ENCODE peak calls at places on chromosomes 7 and 10, in eight cellular contexts. U is GM23248; O is fibroblast of lung; Z is CD8-positive, alpha-beta T cell; P is AG04450; H is WERI-Rb-1; K is brain microvascular endothelial cell; M is PC-3. N is an unnamed sample.

GRCh38 chr10:11797847-11798633 is 25.1 kb upstream of the PROSER2 start:
- DNase-seq in P (no peak), K (no peak), M (no peak), Z (no peak), U (no peak), H (no peak), O (no peak), N (no peak)

GRCh38 chr10:50510517-50511473 is 113.0 kb downstream of the SGMS1 start:
- DNase-seq in Z (no peak), H (no peak), M (no peak), O (no peak), K (no peak), P (no peak), U (no peak), N (no peak)

GRCh38 chr10:69662901-69663300 is 32.9 kb downstream of the FAM241B start:
- DNase-seq in O (no peak), Z (no peak), P (no peak), K (no peak), M (no peak), H (no peak), U (no peak), N (no peak)

GRCh38 chr10:6014241-6014761 is 37.0 kb upstream of the IL15RA start:
- DNase-seq in P (no peak), Z (peak), U (peak), K (peak), O (peak), H (peak), M (peak), N (peak)

GRCh38 chr7:127598318-127598717 is 4.8 kb downstream of the FSCN3 start:
- DNase-seq in H (peak), O (no peak), K (no peak), U (peak), M (peak), P (no peak), Z (no peak), N (no peak)

GRCh38 chr10:3071405-3072198 is 4.3 kb downstream of the PFKP start:
- DNase-seq in Z (no peak), H (no peak), U (peak), K (peak), O (peak), M (peak), P (no peak), N (no peak)

GRCh38 chr7:100745184-100745583 is 11.8 kb downstream of the ZAN start:
- DNase-seq in P (no peak), K (peak), O (peak), U (peak), H (no peak), Z (peak), M (no peak), N (no peak)

GRCh38 chr7:98760201-98760651 is 109.6 kb downstream of the TMEM130 start:
- DNase-seq in H (no peak), U (peak), P (no peak), K (no peak), O (peak), M (no peak), Z (no peak), N (no peak)

GRCh38 chr10:105017116-105017515 is 376.0 kb downstream of the SORCS3 start:
- DNase-seq in O (peak), H (no peak), Z (no peak), U (peak), M (no peak), P (no peak), K (no peak), N (no peak)

GRCh38 chr7:97555845-97556431 is 175.9 kb upstream of the TAC1 start:
- DNase-seq in H (no peak), O (no peak), Z (no peak), K (no peak), P (no peak), U (no peak), M (peak), N (no peak)

GRCh38 chr7:33805630-33806233 is 99.6 kb upstream of the BMPER start:
- DNase-seq in M (peak), Z (no peak), O (peak), H (no peak), P (no peak), K (peak), U (peak), N (no peak)

GRCh38 chr10:124266468-124267230 is 152.1 kb downstream of the OAT start:
- DNase-seq in P (no peak), H (no peak), U (peak), O (peak), K (no peak), Z (no peak), M (peak), N (no peak)

GRCh38 chr7:84040365-84040764 is 154.2 kb downstream of the SEMA3A start:
- DNase-seq in K (no peak), O (no peak), M (no peak), P (no peak), Z (no peak), H (peak), U (no peak), N (no peak)

GRCh38 chr10:124359336-124359832 is 59.3 kb downstream of the OAT start:
- DNase-seq in P (no peak), O (peak), Z (no peak), M (peak), H (no peak), K (peak), U (no peak), N (no peak)

GRCh38 chr10:52771534-52772455 is 789 bp downstream of the MBL2 start:
- DNase-seq in O (peak), Z (no peak), P (no peak), U (peak), K (no peak), M (peak), H (no peak), N (no peak)

GRCh38 chr10:95260397-95260881 is 30.4 kb downstream of the PDLIM1 start:
- DNase-seq in K (peak), H (no peak), M (peak), P (no peak), O (peak), U (peak), Z (no peak), N (peak)

GRCh38 chr10:75048669-75049098 is 62.8 kb upstream of the SAMD8 start:
- DNase-seq in P (no peak), H (no peak), M (no peak), K (no peak), U (peak), O (no peak), Z (no peak), N (no peak)

GRCh38 chr10:43859016-43859525 is 210.4 kb upstream of the ZNF32 start:
- DNase-seq in K (no peak), H (no peak), O (no peak), M (no peak), Z (no peak), P (no peak), U (no peak), N (no peak)

DNA sequence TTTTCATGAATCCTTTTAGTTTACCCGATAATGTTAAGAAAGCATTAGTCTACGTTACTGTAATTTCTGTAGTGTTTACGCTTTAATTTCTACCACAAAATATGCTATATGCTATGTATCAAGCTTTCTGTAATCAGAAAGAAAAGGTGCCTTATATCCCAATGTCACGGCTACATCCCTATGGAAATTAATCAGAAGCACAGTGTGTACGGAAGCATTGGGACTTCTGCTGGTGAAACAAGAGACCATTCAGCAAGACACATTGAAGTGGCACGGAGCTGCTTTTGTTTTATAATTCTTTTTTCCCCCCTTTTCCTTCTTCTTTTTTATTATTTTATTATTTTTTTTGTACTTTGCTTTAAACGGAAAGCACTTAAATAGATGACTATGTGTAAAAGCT is 31.2 kb upstream of the SH2B2 start:
- DNase-seq in M (no peak), O (no peak), H (no peak), P (no peak), K (no peak), U (no peak), Z (no peak), N (no peak)
- H3K4me3 ChIP-seq in M (no peak), O (no peak), H (no peak), P (no peak), K (no peak), U (no peak), Z (no peak), N (no peak)

GRCh38 chr10:70830185-70830584 is 14.4 kb downstream of the SGPL1 start:
- DNase-seq in M (peak), P (no peak), K (no peak), H (no peak), U (no peak), O (peak), Z (no peak), N (no peak)
- H3K4me3 ChIP-seq in M (peak), P (no peak), K (no peak), H (no peak), U (no peak), O (no peak), Z (no peak), N (no peak)

GRCh38 chr10:101843032-101843991 is at the start of gene KCNIP2:
- DNase-seq in K (no peak), Z (peak), U (no peak), M (no peak), O (no peak), H (peak), P (no peak), N (peak)
- H3K4me3 ChIP-seq in K (peak), Z (no peak), U (no peak), M (no peak), O (no peak), H (peak), P (no peak), N (no peak)

DNA sequence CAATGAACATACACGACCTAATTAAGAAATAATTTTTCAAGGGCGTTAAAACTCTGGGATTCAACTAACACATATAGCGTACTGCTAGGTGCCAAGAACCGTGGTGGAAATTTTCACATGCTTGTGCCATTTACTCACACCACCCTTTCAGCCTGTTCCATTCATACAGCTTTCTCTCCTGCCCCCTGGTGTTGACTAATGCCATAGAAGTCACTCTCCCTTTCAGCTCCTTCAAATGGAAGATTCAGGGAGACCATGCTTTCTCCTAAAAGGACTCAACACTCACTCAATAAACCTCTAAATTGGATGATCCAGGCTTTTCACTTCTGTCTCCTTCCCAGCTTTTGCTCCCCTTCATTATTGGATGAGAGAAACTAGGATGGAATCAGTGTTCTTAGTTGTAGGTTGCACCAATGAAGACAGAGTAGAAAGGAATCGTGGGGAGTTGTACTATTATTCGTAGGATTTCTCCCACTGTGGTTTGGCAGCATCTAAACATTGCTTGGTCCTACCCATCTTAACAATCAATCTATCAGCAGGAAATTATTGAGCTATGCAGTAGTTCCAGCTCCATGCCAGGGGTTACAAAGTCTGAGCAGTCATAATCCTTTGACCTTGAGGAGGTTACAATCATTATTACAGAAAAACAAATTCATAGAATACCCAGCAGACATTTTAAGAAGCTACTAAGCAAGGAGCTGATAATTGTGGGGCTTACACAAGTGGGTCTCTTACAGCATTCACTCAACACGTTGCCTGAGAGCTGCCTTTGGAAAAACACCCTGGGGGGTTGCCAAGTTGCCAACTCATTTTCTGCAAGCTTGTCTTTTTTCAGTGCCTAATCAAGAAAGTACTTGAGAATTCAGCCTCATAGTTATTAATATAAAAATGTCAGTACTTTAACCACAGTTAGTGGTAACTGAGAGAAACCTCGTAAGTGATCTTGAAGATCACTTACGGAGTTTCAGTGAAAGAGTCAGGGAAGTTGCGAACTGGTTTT is 2.8 kb upstream of the PPP1R3C start:
- DNase-seq in H (peak), U (peak), M (peak), K (peak), O (peak), P (no peak), Z (peak), N (peak)
- H3K4me3 ChIP-seq in H (no peak), U (peak), M (no peak), K (no peak), O (no peak), P (no peak), Z (no peak), N (no peak)

GRCh38 chr10:116708877-116709276 is 33.5 kb downstream of the HSPA12A start:
- DNase-seq in Z (no peak), M (no peak), U (no peak), H (no peak), K (no peak), P (no peak), O (no peak), N (no peak)

GRCh38 chr10:116710021-116710420 is 32.3 kb downstream of the HSPA12A start:
- DNase-seq in U (no peak), O (no peak), P (no peak), K (no peak), Z (no peak), M (no peak), H (no peak), N (no peak)

GRCh38 chr10:116706281-116706680 is 36.1 kb downstream of the HSPA12A start:
- DNase-seq in Z (no peak), U (no peak), K (no peak), H (no peak), P (no peak), M (no peak), O (no peak), N (no peak)

GRCh38 chr10:116708386-116708785 is 34.0 kb downstream of the HSPA12A start:
- DNase-seq in K (peak), P (peak), U (peak), O (peak), Z (no peak), H (peak), M (no peak), N (no peak)

DNA sequence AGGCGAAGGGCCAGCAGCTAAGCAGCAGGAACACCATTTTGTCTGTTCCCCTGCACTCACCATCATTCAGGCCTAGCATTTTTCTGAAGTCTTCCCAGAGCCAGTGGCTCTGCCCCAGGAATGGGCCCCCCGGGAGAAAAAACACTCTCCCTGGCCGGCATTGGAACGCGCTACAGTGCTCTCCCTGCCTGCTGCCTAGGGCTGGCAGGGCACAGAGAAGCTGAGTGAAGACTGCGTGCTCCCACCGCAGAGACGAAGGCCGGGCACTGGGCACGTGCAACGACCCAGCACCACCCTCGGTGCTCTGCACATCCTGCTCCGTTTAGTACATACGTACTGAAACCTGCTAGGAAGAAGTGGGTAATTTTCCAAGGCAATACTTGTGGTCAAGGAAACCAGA is 34.4 kb downstream of the HSPA12A start:
- DNase-seq in O (peak), K (no peak), M (no peak), P (no peak), Z (no peak), U (no peak), H (peak), N (no peak)
- H3K4me3 ChIP-seq in O (no peak), K (no peak), M (no peak), P (no peak), Z (no peak), U (no peak), H (no peak), N (no peak)

N was measured in SJCRH30.